ENCODE peak calls at places on chromosomes 3 and 15, in seven cellular contexts. F is IMR-90, Y is HT-29, X is NCI-H1092, J is MCF 10A, G is A172, H is fibroblast of lung. T is an unnamed sample.

GRCh38 chr3:56787258-56787777 is 14.4 kb downstream of the ARHGEF3 start:
- DNase-seq in F (no peak), Y (no peak), X (no peak), J (no peak), G (no peak), H (no peak), T (no peak)

GRCh38 chr3:100254168-100254777 is 6.5 kb upstream of the TBC1D23 start:
- DNase-seq in F (peak), Y (peak), X (peak), J (peak), G (peak), H (peak), T (peak)

GRCh38 chr3:127786358-127787070 is 35.8 kb downstream of the MGLL start:
- DNase-seq in F (peak), Y (peak), X (peak), J (no peak), G (no peak), H (peak), T (peak)

GRCh38 chr15:59260090-59260489 is 53.4 kb downstream of the LDHAL6B start:
- DNase-seq in F (no peak), Y (no peak), X (no peak), J (no peak), G (no peak), H (no peak), T (no peak)

GRCh38 chr15:79218588-79219200 is 63.8 kb upstream of the ANKRD34C start:
- DNase-seq in F (peak), Y (peak), X (no peak), J (peak), G (peak), H (peak), T (no peak)

GRCh38 chr3:49140080-49140479 is 7.2 kb upstream of the LAMB2 start:
- DNase-seq in F (no peak), Y (no peak), X (no peak), J (no peak), G (no peak), H (no peak), T (no peak)

GRCh38 chr3:23459437-23459836 is 256.3 kb downstream of the UBE2E2 start:
- DNase-seq in F (no peak), Y (no peak), X (no peak), J (no peak), G (no peak), H (no peak), T (no peak)

GRCh38 chr3:5699811-5700210 is 512.3 kb downstream of the EDEM1 start:
- DNase-seq in F (no peak), Y (no peak), X (no peak), J (no peak), G (no peak), H (no peak), T (no peak)

GRCh38 chr3:29822051-29822450 is 541.2 kb downstream of the RBMS3 start:
- DNase-seq in F (peak), Y (no peak), X (no peak), J (no peak), G (peak), H (peak), T (peak)

GRCh38 chr3:14253022-14253761 is 74.6 kb downstream of the LSM3 start:
- DNase-seq in F (peak), Y (no peak), X (no peak), J (peak), G (peak), H (no peak), T (no peak)

GRCh38 chr3:154018100-154018696 is 103.0 kb upstream of the ARHGEF26 start:
- DNase-seq in F (peak), Y (peak), X (no peak), J (peak), G (peak), H (peak), T (peak)

GRCh38 chr3:187315872-187316271 is 24.3 kb upstream of the MASP1 start:
- DNase-seq in F (no peak), Y (no peak), X (no peak), J (no peak), G (no peak), H (no peak), T (no peak)

GRCh38 chr3:57421336-57421735 is 122.8 kb downstream of the DNAH12 start:
- DNase-seq in F (no peak), Y (no peak), X (no peak), J (no peak), G (no peak), H (no peak), T (no peak)

GRCh38 chr3:59101091-59101738 is 51.4 kb upstream of the CFAP20DC start:
- DNase-seq in F (no peak), Y (no peak), X (no peak), J (peak), G (peak), H (no peak), T (peak)

GRCh38 chr15:65329298-65329990 is 25.0 kb downstream of the RNU5B-1 start:
- DNase-seq in F (no peak), Y (no peak), X (no peak), J (no peak), G (no peak), H (no peak), T (no peak)

GRCh38 chr15:69863446-69863845 is 234.3 kb downstream of the TLE3 start:
- DNase-seq in F (no peak), Y (no peak), X (no peak), J (no peak), G (no peak), H (no peak), T (no peak)

T was measured in astrocyte of the spinal cord.